ENCODE peak calls at places on chromosome 14, in nine cellular contexts. M is EH; C is NAMALWA; R is HEK293T; X is head of caudate nucleus; S is dorsolateral prefrontal cortex; J is NCI-H1436; T is activated CD4-positive, alpha-beta T cell treated with anti-CD3 and anti-CD28 coated beads for 1 hour; U is HFF-Myc. F is an unnamed sample.
A peak's percentile ranks its signal among the peaks of the same experiment; 100 is the strongest.

GRCh38 chr14:70108419-70108818 is 80.3 kb downstream of the SLC8A3 start:
- DNase-seq in M (no peak), C (no peak), R (no peak), X (no peak), S (no peak), J (no peak), T (no peak), U (no peak), F (no peak)

GRCh38 chr14:36313206-36313605 is 7.2 kb downstream of the MBIP start:
- DNase-seq in M (no peak), C (no peak), R (no peak), X (no peak), S (no peak), J (peak; percentile 20), T (no peak), U (no peak), F (no peak)

GRCh38 chr14:31568151-31568550 is 6.9 kb downstream of the NUBPL start:
- DNase-seq in M (no peak), C (no peak), R (no peak), X (no peak), S (no peak), J (no peak), T (no peak), U (no peak), F (no peak)

GRCh38 chr14:74514471-74514932 is 20.9 kb downstream of the ISCA2 start:
- DNase-seq in M (peak; percentile 42), C (no peak), R (no peak), X (no peak), S (no peak), J (no peak), T (no peak), U (no peak), F (no peak)

GRCh38 chr14:58942516-58942915 is 246.0 kb upstream of the DAAM1 start:
- DNase-seq in M (peak; percentile 81), C (no peak), R (no peak), X (no peak), S (no peak), J (no peak), T (no peak), U (no peak), F (no peak)

GRCh38 chr14:31926123-31926522 is 151.0 kb upstream of the ARHGAP5 start:
- DNase-seq in M (peak; percentile 47), C (peak; percentile 61), R (peak; percentile 58), X (no peak), S (no peak), J (peak; percentile 41), T (no peak), U (no peak), F (peak; percentile 65)

GRCh38 chr14:95305940-95306339 is 13.8 kb downstream of the CLMN start:
- DNase-seq in M (no peak), C (no peak), R (no peak), X (no peak), S (no peak), J (no peak), T (no peak), U (no peak), F (peak; percentile 65)

GRCh38 chr14:39395555-39396254 is 36.5 kb downstream of the FBXO33 start:
- DNase-seq in M (peak; percentile 11), C (no peak), R (no peak), X (no peak), S (no peak), J (no peak), T (no peak), U (no peak), F (no peak)

GRCh38 chr14:31806249-31806648 is 245.0 kb downstream of the NUBPL start:
- DNase-seq in M (peak; percentile 2), C (no peak), R (no peak), X (no peak), S (no peak), J (no peak), T (no peak), U (no peak), F (no peak)

GRCh38 chr14:65179918-65180724 is 77.8 kb upstream of the MAX start:
- DNase-seq in M (peak; percentile 80), C (peak; percentile 41), R (no peak), X (no peak), S (no peak), J (no peak), T (no peak), U (peak; percentile 71), F (peak; percentile 52)

GRCh38 chr14:38350102-38350501 is 94.2 kb upstream of the CLEC14A start:
- DNase-seq in M (no peak), C (no peak), R (no peak), X (no peak), S (no peak), J (no peak), T (no peak), U (no peak), F (no peak)

GRCh38 chr14:101507306-101508150 is 53.8 kb upstream of the DIO3 start:
- DNase-seq in M (no peak), C (no peak), R (no peak), X (peak; percentile 9), S (no peak), J (no peak), T (no peak), U (no peak), F (no peak)

GRCh38 chr14:61472801-61473376 is 151.5 kb downstream of the PRKCH start:
- DNase-seq in M (peak; percentile 35), C (no peak), R (no peak), X (no peak), S (no peak), J (no peak), T (no peak), U (no peak), F (peak; percentile 32)

GRCh38 chr14:86203843-86204242 is 673.9 kb downstream of the FLRT2 start:
- DNase-seq in M (no peak), C (peak; percentile 4), R (no peak), X (no peak), S (no peak), J (no peak), T (no peak), U (no peak), F (peak; percentile 11)

GRCh38 chr14:50821471-50822464 is 9.2 kb downstream of the NIN start:
- DNase-seq in M (peak; percentile 53), C (no peak), R (no peak), X (no peak), S (no peak), J (no peak), T (no peak), U (no peak), F (no peak)

GRCh38 chr14:88559852-88560251 is 3.0 kb upstream of the ZC3H14 start:
- DNase-seq in M (peak; percentile 80), C (peak; percentile 24), R (no peak), X (no peak), S (no peak), J (no peak), T (no peak), U (peak; percentile 52), F (peak; percentile 15)

GRCh38 chr14:56708704-56709103 is 101.6 kb downstream of the OTX2 start:
- DNase-seq in M (no peak), C (no peak), R (no peak), X (no peak), S (no peak), J (no peak), T (no peak), U (no peak), F (no peak)

GRCh38 chr14:98510392-98510791 is 761.6 kb downstream of the BCL11B start:
- DNase-seq in M (no peak), C (no peak), R (no peak), X (no peak), S (no peak), J (no peak), T (no peak), U (no peak), F (no peak)

GRCh38 chr14:32627545-32628298 is 298.6 kb downstream of the AKAP6 start:
- DNase-seq in M (no peak), C (no peak), R (no peak), X (no peak), S (no peak), J (no peak), T (no peak), U (no peak), F (no peak)

GRCh38 chr14:34227834-34228662 is 234.0 kb downstream of the SPTSSA start:
- DNase-seq in M (peak; percentile 55), C (peak; percentile 41), R (peak; percentile 77), X (peak; percentile 76), S (peak; percentile 49), J (peak; percentile 40), T (peak; percentile 17), U (peak; percentile 52), F (peak; percentile 4)

GRCh38 chr14:62592877-62593276 is 452.4 kb downstream of the KCNH5 start:
- DNase-seq in M (no peak), C (no peak), R (no peak), X (no peak), S (no peak), J (no peak), T (no peak), U (no peak), F (no peak)